ENCODE peak calls at places on chromosome X, in five cellular contexts. U, A, T, W and B are unnamed samples.

GRCh38 chrX:40146471-40147398 is 49.0 kb upstream of the BCOR start:
- DNase-seq in U (no peak), A (no peak), T (peak), W (no peak), B (no peak)

GRCh38 chrX:17923546-17923945 is 62.4 kb upstream of the RAI2 start:
- DNase-seq in U (no peak), A (no peak), T (no peak), W (peak), B (no peak)

GRCh38 chrX:2924151-2924550 is 5.0 kb downstream of the ARSD start:
- DNase-seq in U (no peak), A (no peak), T (no peak), W (no peak), B (no peak)

GRCh38 chrX:115561605-115562491 is 874 bp downstream of the PLS3 start:
- DNase-seq in U (peak), A (peak), T (no peak), W (peak), B (peak)

GRCh38 chrX:39133971-39134370 is 332.7 kb downstream of the MID1IP1 start:
- DNase-seq in U (no peak), A (peak), T (no peak), W (peak), B (peak)

GRCh38 chrX:132023896-132024386 is 839 bp downstream of the STK26 start:
- DNase-seq in U (peak), A (peak), T (peak), W (peak), B (no peak)

GRCh38 chrX:70132877-70133302 is 357 bp upstream of the IGBP1 start:
- DNase-seq in U (no peak), A (no peak), T (no peak), W (no peak), B (no peak)

GRCh38 chrX:116427976-116428375 is 8.4 kb upstream of the SLC6A14 start:
- DNase-seq in U (no peak), A (no peak), T (no peak), W (no peak), B (no peak)

GRCh38 chrX:120446503-120446902 is 22.6 kb downstream of the LAMP2 start:
- DNase-seq in U (no peak), A (no peak), T (no peak), W (peak), B (no peak)

GRCh38 chrX:39199429-39199828 is 398.2 kb downstream of the MID1IP1 start:
- DNase-seq in U (no peak), A (no peak), T (no peak), W (no peak), B (no peak)

GRCh38 chrX:12434493-12434892 is 296.2 kb downstream of the FRMPD4 start:
- DNase-seq in U (no peak), A (no peak), T (no peak), W (no peak), B (no peak)

GRCh38 chrX:153475751-153476281 is 5.4 kb upstream of the HAUS7 start:
- DNase-seq in U (no peak), A (no peak), T (no peak), W (no peak), B (no peak)

GRCh38 chrX:45851434-45851991 is 650.8 kb upstream of the DIPK2B start:
- DNase-seq in U (no peak), A (peak), T (peak), W (peak), B (peak)

GRCh38 chrX:39204945-39205344 is 403.7 kb downstream of the MID1IP1 start:
- DNase-seq in U (no peak), A (no peak), T (no peak), W (no peak), B (no peak)

GRCh38 chrX:44071847-44072545 is 98.8 kb upstream of the NDP start:
- DNase-seq in U (no peak), A (no peak), T (no peak), W (peak), B (no peak)

GRCh38 chrX:10622197-10622596 is 1.8 kb upstream of the MID1 start:
- DNase-seq in U (no peak), A (no peak), T (no peak), W (no peak), B (no peak)

GRCh38 chrX:123859409-123859827 is 435 bp upstream of the XIAP start:
- DNase-seq in U (no peak), A (no peak), T (no peak), W (no peak), B (peak)

GRCh38 chrX:43065978-43066377 is 288.0 kb upstream of the PPP1R2C start:
- DNase-seq in U (no peak), A (no peak), T (no peak), W (no peak), B (no peak)

GRCh38 chrX:49039598-49040375 is 3.4 kb downstream of the TFE3 start:
- DNase-seq in U (peak), A (peak), T (peak), W (peak), B (peak)

GRCh38 chrX:10529344-10529743 is 91.0 kb downstream of the MID1 start:
- DNase-seq in U (no peak), A (no peak), T (no peak), W (no peak), B (no peak)

GRCh38 chrX:1852082-1852481 is 237.2 kb downstream of the ASMT start:
- DNase-seq in U (no peak), A (no peak), T (no peak), W (no peak), B (no peak)

GRCh38 chrX:10819973-10820372 is 199.6 kb upstream of the MID1 start:
- DNase-seq in U (no peak), A (no peak), T (no peak), W (no peak), B (no peak)

GRCh38 chrX:47748576-47748975 is 88.1 kb upstream of the ZNF81 start:
- DNase-seq in U (no peak), A (no peak), T (no peak), W (no peak), B (no peak)

GRCh38 chrX:136725446-136726104 is 55.2 kb downstream of the ARHGEF6 start:
- DNase-seq in U (no peak), A (no peak), T (no peak), W (no peak), B (no peak)

GRCh38 chrX:31540313-31540712 is 468.5 kb upstream of the FTHL17 start:
- DNase-seq in U (no peak), A (no peak), T (no peak), W (no peak), B (no peak)

GRCh38 chrX:38458071-38458470 is 103.3 kb upstream of the TSPAN7 start:
- DNase-seq in U (no peak), A (no peak), T (no peak), W (peak), B (no peak)

GRCh38 chrX:10926906-10927305 is 184.2 kb upstream of the HCCS start:
- DNase-seq in U (no peak), A (no peak), T (no peak), W (no peak), B (no peak)

GRCh38 chrX:100424012-100424411 is 13.9 kb upstream of the PCDH19 start:
- DNase-seq in U (no peak), A (no peak), T (no peak), W (no peak), B (no peak)
- TF ChIP-seq CTCF in U (no peak), A (no peak), T (no peak), W (no peak), B (no peak)

DNA sequence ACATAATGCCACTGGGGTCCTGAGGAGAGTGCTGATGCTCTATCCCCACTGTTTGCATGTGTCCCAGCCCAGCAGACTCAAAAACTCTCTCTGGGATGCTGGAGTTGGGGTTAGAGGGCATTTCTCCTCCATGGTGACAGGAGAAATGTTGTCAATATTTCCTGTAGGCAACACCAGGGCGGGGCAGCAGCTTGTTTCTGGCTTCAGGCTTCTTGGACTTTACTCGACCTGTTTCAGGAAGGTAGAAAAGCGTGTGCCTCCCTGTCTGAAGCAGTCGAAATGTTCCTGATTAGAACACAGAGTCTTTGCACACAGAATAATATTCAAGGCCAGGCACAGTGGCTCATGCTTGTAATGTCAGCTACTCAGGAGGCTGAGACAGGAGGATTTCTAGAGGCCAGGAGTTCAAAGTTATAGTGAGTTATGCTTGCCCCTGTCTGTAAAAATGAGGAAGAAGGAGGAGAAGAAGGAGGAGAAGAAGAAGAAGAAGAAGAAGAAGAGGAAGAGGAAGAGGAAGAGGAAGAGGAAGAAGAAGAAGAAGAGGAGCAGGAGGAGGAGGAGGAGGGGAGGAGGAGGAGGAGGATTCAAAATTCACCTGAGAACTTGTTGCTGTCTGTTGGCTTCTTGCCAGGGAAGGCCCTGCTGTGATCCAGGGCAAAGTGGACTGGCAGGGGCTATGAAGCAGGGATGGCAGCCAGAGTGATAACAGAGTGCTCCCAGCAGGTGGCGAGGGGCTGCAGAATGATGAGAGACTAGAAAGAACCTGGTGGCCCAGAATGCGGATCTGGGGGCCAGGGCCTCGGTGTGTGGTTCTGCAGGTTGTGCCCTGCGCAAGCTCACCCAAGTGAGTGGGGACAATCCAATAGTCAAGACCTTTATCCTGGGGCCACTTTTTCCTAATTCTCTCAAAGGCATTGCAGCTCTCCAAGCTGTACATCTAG is 82.9 kb downstream of the RTL5 start:
- DNase-seq in U (no peak), A (no peak), T (no peak), W (peak), B (no peak)
- TF ChIP-seq CTCF in U (no peak), A (no peak), T (no peak), W (no peak), B (no peak)

GRCh38 chrX:110167952-110168451 is 149.9 kb downstream of the AMMECR1 start:
- DNase-seq in U (no peak), A (no peak), T (peak), W (peak), B (no peak)
- TF ChIP-seq CTCF in U (no peak), A (peak), T (peak), W (peak), B (peak)

DNA sequence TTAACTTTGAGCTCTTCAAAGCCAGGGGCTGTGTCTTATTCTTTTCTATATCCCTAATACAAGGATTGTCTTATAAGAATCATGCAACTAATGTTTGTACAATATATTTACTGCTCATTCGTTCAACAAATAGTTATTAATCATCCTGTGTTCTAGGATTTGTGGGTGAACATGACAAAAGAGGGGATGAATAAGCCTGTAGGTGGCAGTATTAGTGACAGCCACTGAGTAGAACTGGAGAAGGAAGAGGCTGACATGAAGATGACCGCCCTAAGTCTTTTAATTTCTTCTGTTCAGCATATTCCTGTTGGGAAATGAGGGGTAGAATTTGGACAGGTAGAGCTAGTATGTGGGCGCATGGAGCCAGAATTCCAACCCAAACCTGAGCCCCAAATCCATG is 11.9 kb upstream of the LINC00632 start:
- DNase-seq in U (no peak), A (no peak), T (no peak), W (no peak), B (no peak)
- TF ChIP-seq CTCF in U (no peak), A (no peak), T (no peak), W (no peak), B (no peak)

GRCh38 chrX:119292445-119292844 is 56.4 kb downstream of the PGRMC1 start:
- DNase-seq in U (no peak), A (no peak), T (no peak), W (peak), B (no peak)
- TF ChIP-seq CTCF in U (no peak), A (no peak), T (no peak), W (peak), B (no peak)

GRCh38 chrX:53004038-53004437 is 44.6 kb upstream of the GPR173 start:
- DNase-seq in U (no peak), A (no peak), T (no peak), W (no peak), B (no peak)
- TF ChIP-seq CTCF in U (no peak), A (no peak), T (no peak), W (no peak), B (no peak)

GRCh38 chrX:155767101-155767878 is 113.9 kb upstream of the VAMP7 start:
- DNase-seq in U (peak), A (peak), T (peak), W (peak), B (peak)
- TF ChIP-seq CTCF in U (no peak), A (no peak), T (no peak), W (no peak), B (no peak)

GRCh38 chrX:68942797-68943196 is 114.0 kb downstream of the EFNB1 start:
- DNase-seq in U (no peak), A (no peak), T (no peak), W (no peak), B (no peak)

GRCh38 chrX:68947882-68948605 is 119.2 kb downstream of the EFNB1 start:
- DNase-seq in U (peak), A (no peak), T (no peak), W (no peak), B (no peak)

GRCh38 chrX:68944211-68944610 is 115.4 kb downstream of the EFNB1 start:
- DNase-seq in U (peak), A (no peak), T (no peak), W (no peak), B (no peak)

GRCh38 chrX:68945081-68945602 is 116.3 kb downstream of the EFNB1 start:
- DNase-seq in U (peak), A (no peak), T (no peak), W (no peak), B (no peak)

GRCh38 chrX:68945603-68946228 is 116.9 kb downstream of the EFNB1 start:
- DNase-seq in U (peak), A (no peak), T (no peak), W (peak), B (no peak)
- TF ChIP-seq CTCF in U (no peak), A (no peak), T (no peak), W (no peak), B (no peak)

GRCh38 chrX:53930513-53931380 is 113.5 kb downstream of the PHF8 start:
- DNase-seq in U (no peak), A (no peak), T (no peak), W (peak), B (no peak)
- TF ChIP-seq CTCF in U (no peak), A (no peak), T (no peak), W (no peak), B (no peak)